ENCODE peak calls at places on chromosome 17, in nine cellular contexts. B, E, V, K, Z, T, N, U and J are unnamed samples.

GRCh38 chr17:46121165-46121764 is 72.0 kb downstream of the KANSL1 start:
- DNase-seq in B (no peak), E (no peak), V (no peak), K (no peak), Z (no peak), T (no peak), N (no peak), U (no peak), J (no peak)

GRCh38 chr17:47694818-47695663 is 1.1 kb downstream of the TBKBP1 start:
- DNase-seq in B (peak), E (peak), V (no peak), K (peak), Z (peak), T (no peak), N (no peak), U (peak), J (peak)

GRCh38 chr17:50363217-50364060 is 9.5 kb downstream of the MRPL27 start:
- DNase-seq in B (no peak), E (no peak), V (no peak), K (no peak), Z (no peak), T (no peak), N (no peak), U (no peak), J (peak)

GRCh38 chr17:6352016-6352415 is 82.9 kb downstream of the AIPL1 start:
- DNase-seq in B (no peak), E (no peak), V (no peak), K (no peak), Z (no peak), T (no peak), N (no peak), U (no peak), J (peak)

GRCh38 chr17:49021095-49021767 is 24.0 kb downstream of the IGF2BP1 start:
- DNase-seq in B (no peak), E (no peak), V (no peak), K (no peak), Z (no peak), T (no peak), N (no peak), U (no peak), J (no peak)

GRCh38 chr17:17808706-17809432 is 27.9 kb downstream of the SREBF1 start:
- DNase-seq in B (no peak), E (no peak), V (no peak), K (no peak), Z (no peak), T (no peak), N (no peak), U (no peak), J (no peak)

GRCh38 chr17:5785867-5786509 is 201.7 kb upstream of the NLRP1 start:
- DNase-seq in B (no peak), E (no peak), V (no peak), K (no peak), Z (no peak), T (no peak), N (no peak), U (no peak), J (no peak)

GRCh38 chr17:82963104-82963950 is 116.1 kb upstream of the METRNL start:
- DNase-seq in B (peak), E (peak), V (no peak), K (no peak), Z (peak), T (no peak), N (no peak), U (peak), J (peak)

GRCh38 chr17:16491703-16492612 is at the start of gene LRRC75A:
- DNase-seq in B (peak), E (no peak), V (no peak), K (peak), Z (peak), T (peak), N (no peak), U (peak), J (no peak)

GRCh38 chr17:59488805-59489204 is 76.6 kb upstream of the DHX40 start:
- DNase-seq in B (no peak), E (no peak), V (no peak), K (no peak), Z (no peak), T (no peak), N (no peak), U (no peak), J (no peak)

GRCh38 chr17:61157246-61157887 is 242.3 kb upstream of the TBX2 start:
- DNase-seq in B (no peak), E (no peak), V (no peak), K (no peak), Z (peak), T (peak), N (no peak), U (no peak), J (no peak)

GRCh38 chr17:48561894-48562810 is 16.0 kb downstream of the HOXB4 start:
- DNase-seq in B (peak), E (no peak), V (no peak), K (peak), Z (no peak), T (peak), N (no peak), U (no peak), J (no peak)

GRCh38 chr17:7080445-7081041 is 492 bp upstream of the CLEC10A start:
- DNase-seq in B (no peak), E (peak), V (no peak), K (no peak), Z (peak), T (no peak), N (no peak), U (no peak), J (no peak)

GRCh38 chr17:78230252-78230962 is 1.0 kb upstream of the TMEM235 start:
- DNase-seq in B (no peak), E (no peak), V (no peak), K (peak), Z (no peak), T (no peak), N (no peak), U (no peak), J (no peak)

GRCh38 chr17:78645421-78646295 is 68.5 kb upstream of the DNAH17 start:
- DNase-seq in B (no peak), E (peak), V (no peak), K (no peak), Z (peak), T (peak), N (peak), U (peak), J (peak)

GRCh38 chr17:4665027-4665426 is 23.5 kb upstream of the ALOX15 start:
- DNase-seq in B (peak), E (no peak), V (no peak), K (no peak), Z (no peak), T (no peak), N (no peak), U (no peak), J (no peak)

GRCh38 chr17:61490540-61490975 is 38.3 kb downstream of the TBX4 start:
- DNase-seq in B (no peak), E (no peak), V (no peak), K (no peak), Z (no peak), T (peak), N (no peak), U (no peak), J (no peak)

GRCh38 chr17:55735784-55736405 is 13.2 kb upstream of the TMEM100 start:
- DNase-seq in B (no peak), E (no peak), V (peak), K (peak), Z (no peak), T (peak), N (no peak), U (peak), J (no peak)

GRCh38 chr17:30323895-30324319 is 9.9 kb downstream of the TMIGD1 start:
- DNase-seq in B (no peak), E (no peak), V (peak), K (no peak), Z (no peak), T (no peak), N (no peak), U (no peak), J (peak)

GRCh38 chr17:12896386-12896785 is 107.1 kb downstream of the ARHGAP44 start:
- DNase-seq in B (no peak), E (no peak), V (no peak), K (no peak), Z (no peak), T (no peak), N (no peak), U (no peak), J (no peak)

GRCh38 chr17:12902046-12902445 is 112.7 kb downstream of the ARHGAP44 start:
- DNase-seq in B (no peak), E (no peak), V (no peak), K (no peak), Z (no peak), T (no peak), N (no peak), U (no peak), J (no peak)

GRCh38 chr17:12900474-12900873 is 111.2 kb downstream of the ARHGAP44 start:
- DNase-seq in B (no peak), E (no peak), V (no peak), K (no peak), Z (no peak), T (no peak), N (no peak), U (no peak), J (no peak)

GRCh38 chr17:12899604-12900003 is 110.3 kb downstream of the ARHGAP44 start:
- DNase-seq in B (no peak), E (no peak), V (no peak), K (no peak), Z (no peak), T (no peak), N (no peak), U (no peak), J (no peak)

DNA sequence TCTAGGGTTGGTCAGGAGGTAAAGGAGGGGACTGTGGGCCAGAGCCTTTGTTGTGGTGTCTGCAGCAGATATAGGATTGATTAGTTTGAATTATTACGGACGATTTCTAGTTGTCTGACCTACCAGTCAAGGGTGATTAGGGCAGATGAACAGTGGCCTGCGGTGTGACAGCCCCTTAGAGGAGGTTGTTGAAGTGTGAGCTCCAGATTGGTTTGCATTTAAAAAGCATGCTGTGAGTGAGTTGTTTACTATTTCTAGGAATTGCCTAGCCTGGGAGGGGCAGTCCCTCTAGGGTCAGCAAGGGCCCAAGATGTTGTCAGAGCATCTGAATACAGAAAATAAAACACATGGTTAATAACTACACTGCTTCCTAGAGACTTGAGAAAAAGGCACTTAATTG is 108.8 kb downstream of the ARHGAP44 start:
- DNase-seq in B (no peak), E (no peak), V (no peak), K (no peak), Z (no peak), T (no peak), N (no peak), U (no peak), J (no peak)
- TF ChIP-seq POLR2A in B (no peak), E (no peak), V (no peak), K (no peak), Z (no peak), T (no peak), N (no peak), U (no peak), J (no peak)

GRCh38 chr17:13576661-13577526 is 24.8 kb downstream of the HS3ST3A1 start:
- DNase-seq in B (no peak), E (no peak), V (peak), K (no peak), Z (no peak), T (no peak), N (no peak), U (no peak), J (no peak)
- TF ChIP-seq POLR2A in B (no peak), E (no peak), V (no peak), K (no peak), Z (no peak), T (no peak), N (no peak), U (no peak), J (no peak)

GRCh38 chr17:76868176-76868668 is at the start of gene MGAT5B:
- DNase-seq in B (peak), E (peak), V (peak), K (peak), Z (peak), T (peak), N (no peak), U (peak), J (peak)

GRCh38 chr17:76869878-76870714 is 1.9 kb downstream of the MGAT5B start:
- DNase-seq in B (no peak), E (no peak), V (no peak), K (peak), Z (no peak), T (no peak), N (no peak), U (no peak), J (no peak)

GRCh38 chr17:76869209-76869877 is 1.1 kb downstream of the MGAT5B start:
- DNase-seq in B (no peak), E (no peak), V (no peak), K (no peak), Z (no peak), T (no peak), N (no peak), U (no peak), J (no peak)

GRCh38 chr17:76867578-76868175 is 527 bp upstream of the MGAT5B start:
- DNase-seq in B (no peak), E (no peak), V (no peak), K (no peak), Z (no peak), T (no peak), N (no peak), U (no peak), J (no peak)

GRCh38 chr17:76868669-76869208 is 535 bp downstream of the MGAT5B start:
- DNase-seq in B (no peak), E (no peak), V (no peak), K (peak), Z (no peak), T (peak), N (no peak), U (no peak), J (no peak)
- TF ChIP-seq POLR2A in B (no peak), E (no peak), V (no peak), K (no peak), Z (no peak), T (no peak), N (no peak), U (no peak), J (no peak)

GRCh38 chr17:56739376-56739775 is 94.3 kb downstream of the C17orf67 start:
- DNase-seq in B (no peak), E (no peak), V (no peak), K (no peak), Z (no peak), T (no peak), N (no peak), U (no peak), J (no peak)

GRCh38 chr17:56742601-56743000 is 91.1 kb downstream of the C17orf67 start:
- DNase-seq in B (no peak), E (no peak), V (no peak), K (no peak), Z (no peak), T (no peak), N (no peak), U (no peak), J (no peak)

GRCh38 chr17:56744721-56745120 is 89.0 kb downstream of the C17orf67 start:
- DNase-seq in B (no peak), E (no peak), V (no peak), K (no peak), Z (no peak), T (no peak), N (no peak), U (no peak), J (no peak)
- TF ChIP-seq POLR2A in B (no peak), E (no peak), V (no peak), K (no peak), Z (no peak), T (no peak), N (no peak), U (no peak), J (no peak)

GRCh38 chr17:58323420-58324408 is 4.9 kb downstream of the TSPOAP1 start:
- DNase-seq in B (no peak), E (no peak), V (no peak), K (no peak), Z (peak), T (no peak), N (no peak), U (no peak), J (no peak)
- TF ChIP-seq POLR2A in B (no peak), E (no peak), V (no peak), K (no peak), Z (no peak), T (no peak), N (no peak), U (no peak), J (no peak)

DNA sequence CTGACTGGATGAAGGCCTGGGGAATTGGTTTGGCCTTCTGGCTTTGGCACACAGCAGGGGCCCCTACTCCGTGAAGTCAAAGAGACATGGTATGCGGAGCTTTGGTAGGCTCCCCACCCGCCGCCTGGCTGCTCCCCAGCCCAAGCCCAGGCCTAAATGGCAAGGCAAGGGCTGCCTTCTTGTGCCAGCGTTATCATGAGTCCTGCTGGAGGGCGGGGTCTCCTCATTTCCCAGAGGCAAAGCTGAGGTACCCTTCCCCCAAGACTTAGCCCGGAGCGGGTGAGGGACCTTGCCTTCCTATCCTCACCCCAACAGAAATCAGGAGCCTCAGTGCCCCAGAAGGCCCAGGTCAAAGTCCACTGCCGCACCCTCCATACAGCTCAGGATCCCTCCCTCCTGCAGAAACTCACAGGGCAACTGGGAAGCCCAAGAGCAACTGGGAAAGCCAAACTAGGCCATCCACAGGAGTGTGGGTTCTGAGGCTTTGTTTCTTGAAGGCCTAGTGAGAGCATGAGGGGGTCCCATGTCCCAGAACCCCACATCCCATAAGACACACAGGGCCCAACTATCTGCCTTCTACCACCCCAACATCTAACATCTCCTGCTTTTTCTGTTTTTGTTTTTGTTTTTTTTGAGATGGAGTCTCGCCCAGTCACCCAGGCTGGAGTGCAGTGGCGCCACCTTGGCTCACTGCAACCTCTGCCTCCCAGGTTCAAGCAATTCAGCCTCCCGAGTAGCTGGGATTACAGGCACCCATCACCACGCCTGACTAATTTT is 9.3 kb downstream of the PGAP3 start:
- DNase-seq in B (peak), E (no peak), V (no peak), K (no peak), Z (no peak), T (no peak), N (no peak), U (no peak), J (no peak)
- TF ChIP-seq POLR2A in B (no peak), E (no peak), V (no peak), K (no peak), Z (no peak), T (no peak), N (no peak), U (no peak), J (no peak)

GRCh38 chr17:76268015-76268749 is 3.0 kb downstream of the UBALD2 start:
- DNase-seq in B (peak), E (peak), V (no peak), K (peak), Z (peak), T (no peak), N (no peak), U (peak), J (peak)

GRCh38 chr17:76270770-76271668 is 5.9 kb downstream of the UBALD2 start:
- DNase-seq in B (peak), E (no peak), V (no peak), K (no peak), Z (no peak), T (no peak), N (no peak), U (no peak), J (no peak)

GRCh38 chr17:76270127-76270592 is 5.0 kb downstream of the UBALD2 start:
- DNase-seq in B (no peak), E (no peak), V (no peak), K (peak), Z (no peak), T (no peak), N (no peak), U (no peak), J (peak)

GRCh38 chr17:76267051-76267576 is 2.0 kb downstream of the UBALD2 start:
- DNase-seq in B (no peak), E (no peak), V (no peak), K (no peak), Z (no peak), T (no peak), N (no peak), U (no peak), J (no peak)

GRCh38 chr17:76268991-76269981 is 4.1 kb downstream of the UBALD2 start:
- DNase-seq in B (no peak), E (no peak), V (no peak), K (no peak), Z (no peak), T (no peak), N (no peak), U (no peak), J (no peak)
- TF ChIP-seq POLR2A in B (no peak), E (no peak), V (no peak), K (peak), Z (no peak), T (no peak), N (no peak), U (no peak), J (no peak)

DNA sequence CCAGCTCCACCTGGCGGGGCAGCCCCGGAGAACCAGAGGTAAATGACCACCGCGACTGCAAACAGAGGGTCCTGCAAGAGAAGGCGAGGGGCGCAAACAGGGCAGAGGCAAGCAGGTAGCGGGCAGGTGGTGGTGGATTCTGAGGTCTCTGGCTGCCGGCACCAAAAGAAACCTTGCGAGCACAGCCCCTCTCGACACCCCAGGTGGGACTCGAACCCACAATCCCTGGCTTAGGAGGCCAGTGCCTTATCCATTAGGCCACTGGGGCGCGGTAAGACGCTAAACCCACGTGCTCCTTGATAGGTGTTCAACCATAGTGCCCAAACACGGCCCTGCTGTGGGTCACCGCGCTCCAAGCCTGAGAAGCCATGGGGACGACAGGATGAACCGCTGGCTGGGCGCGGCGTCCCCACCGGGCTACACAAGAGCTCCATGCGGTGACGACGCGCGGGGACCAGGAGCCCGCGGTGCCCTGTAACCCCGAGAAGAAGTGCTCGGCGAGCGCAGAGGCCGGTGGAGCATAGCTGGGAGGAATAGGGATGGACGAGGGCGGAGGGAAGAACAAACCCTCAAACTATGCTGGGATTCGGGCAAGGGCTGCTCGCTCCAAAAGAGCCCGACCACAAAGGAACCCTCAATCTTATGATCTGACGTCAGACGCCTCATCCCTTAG is 12.4 kb downstream of the ATP5PD start:
- DNase-seq in B (peak), E (peak), V (peak), K (peak), Z (peak), T (peak), N (no peak), U (peak), J (peak)
- TF ChIP-seq POLR2A in B (no peak), E (no peak), V (no peak), K (peak), Z (no peak), T (no peak), N (no peak), U (no peak), J (no peak)

DNA sequence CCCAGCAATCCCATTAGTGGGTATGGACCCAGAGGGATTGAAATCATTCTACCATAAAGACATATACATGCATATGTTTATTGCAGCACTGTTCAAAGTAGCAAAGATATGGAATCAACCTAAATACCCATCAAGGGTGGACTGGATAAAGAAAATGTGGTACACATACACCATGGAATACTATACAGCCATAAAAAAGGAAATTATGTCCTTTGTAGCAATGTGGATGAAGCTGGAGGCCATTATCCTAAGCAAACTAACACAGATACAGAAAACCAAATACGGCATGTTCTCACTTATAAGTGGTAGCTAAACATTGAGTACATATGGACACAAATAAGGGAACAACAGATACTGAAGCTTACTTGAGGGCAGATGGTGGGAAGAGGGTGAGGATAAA is 2.4 kb downstream of the KRTAP2-3 start:
- DNase-seq in B (no peak), E (no peak), V (no peak), K (no peak), Z (no peak), T (no peak), N (no peak), U (no peak), J (no peak)
- TF ChIP-seq POLR2A in B (no peak), E (no peak), V (no peak), K (no peak), Z (no peak), T (no peak), N (no peak), U (no peak), J (no peak)